ENCODE peak calls at places on chromosomes 11 and 22, in six cellular contexts. One of them, this sample, is unnamed.

GRCh38 chr11:78216571-78217287 is 28.0 kb downstream of the USP35 start:
- DNase-seq in neural progenitor cell: no peak
- DNase-seq in astrocyte: no peak
- DNase-seq in PC-3: peak; percentile 66
- DNase-seq in H9: no peak
- DNase-seq in K562: peak; percentile 34
- DNase-seq in this sample: no peak

GRCh38 chr22:48890693-48891554 is 936.7 kb downstream of the BRD1 start:
- DNase-seq in K562: no peak
- DNase-seq in astrocyte: no peak
- DNase-seq in H9: no peak
- DNase-seq in PC-3: no peak
- DNase-seq in neural progenitor cell: no peak
- DNase-seq in this sample: no peak

GRCh38 chr11:66363805-66364535 is 7.6 kb downstream of the SLC29A2 start:
- DNase-seq in astrocyte: no peak
- DNase-seq in PC-3: peak; percentile 71
- DNase-seq in K562: peak; percentile 86
- DNase-seq in H9: peak; percentile 94
- DNase-seq in neural progenitor cell: peak; percentile 67
- DNase-seq in this sample: no peak

GRCh38 chr11:41784513-41785335 is 325.3 kb upstream of the LRRC4C start:
- DNase-seq in PC-3: peak; percentile 94
- DNase-seq in neural progenitor cell: no peak
- DNase-seq in astrocyte: peak; percentile 10
- DNase-seq in K562: no peak
- DNase-seq in H9: no peak
- DNase-seq in this sample: no peak

GRCh38 chr22:26979294-26979693 is 321.9 kb downstream of the MIAT start:
- DNase-seq in PC-3: no peak
- DNase-seq in H9: no peak
- DNase-seq in K562: no peak
- DNase-seq in neural progenitor cell: peak; percentile 67
- DNase-seq in astrocyte: no peak
- DNase-seq in this sample: no peak

GRCh38 chr11:105226062-105226461 is 86.5 kb upstream of the CARD18 start:
- DNase-seq in PC-3: no peak
- DNase-seq in astrocyte: peak; percentile 57
- DNase-seq in K562: no peak
- DNase-seq in neural progenitor cell: no peak
- DNase-seq in H9: no peak
- DNase-seq in this sample: no peak

GRCh38 chr11:128042290-128042751 is 545.0 kb downstream of the ETS1 start:
- DNase-seq in neural progenitor cell: no peak
- DNase-seq in H9: no peak
- DNase-seq in K562: no peak
- DNase-seq in PC-3: peak; percentile 34
- DNase-seq in astrocyte: no peak
- DNase-seq in this sample: no peak

GRCh38 chr11:19730373-19730772 is 17.7 kb downstream of the NAV2 start:
- DNase-seq in PC-3: no peak
- DNase-seq in H9: no peak
- DNase-seq in K562: no peak
- DNase-seq in neural progenitor cell: no peak
- DNase-seq in astrocyte: no peak
- DNase-seq in this sample: no peak

GRCh38 chr11:125110506-125110905 is 920 bp downstream of the TMEM218 start:
- DNase-seq in K562: no peak
- DNase-seq in astrocyte: no peak
- DNase-seq in H9: no peak
- DNase-seq in PC-3: no peak
- DNase-seq in neural progenitor cell: peak; percentile 31
- DNase-seq in this sample: no peak

GRCh38 chr11:10326080-10326964 is 21.4 kb downstream of the ADM start:
- DNase-seq in neural progenitor cell: no peak
- DNase-seq in H9: no peak
- DNase-seq in astrocyte: no peak
- DNase-seq in K562: no peak
- DNase-seq in PC-3: peak; percentile 31
- DNase-seq in this sample: peak; percentile 80

GRCh38 chr11:3840870-3841425 is at the start of gene RHOG:
- DNase-seq in H9: peak; percentile 85
- DNase-seq in neural progenitor cell: no peak
- DNase-seq in astrocyte: peak; percentile 64
- DNase-seq in PC-3: peak; percentile 57
- DNase-seq in K562: peak; percentile 92
- DNase-seq in this sample: peak; percentile 97

GRCh38 chr11:15341587-15341986 is 226.9 kb downstream of the INSC start:
- DNase-seq in H9: no peak
- DNase-seq in neural progenitor cell: peak; percentile 48
- DNase-seq in astrocyte: no peak
- DNase-seq in K562: no peak
- DNase-seq in PC-3: no peak
- DNase-seq in this sample: no peak

GRCh38 chr11:86151188-86152005 is 82.5 kb upstream of the PICALM start:
- DNase-seq in K562: peak; percentile 76
- DNase-seq in neural progenitor cell: peak; percentile 39
- DNase-seq in H9: no peak
- DNase-seq in PC-3: peak; percentile 47
- DNase-seq in astrocyte: peak; percentile 65
- DNase-seq in this sample: peak; percentile 84

GRCh38 chr22:48422900-48423480 is 1404.7 kb downstream of the BRD1 start:
- DNase-seq in H9: no peak
- DNase-seq in PC-3: no peak
- DNase-seq in astrocyte: no peak
- DNase-seq in K562: no peak
- DNase-seq in neural progenitor cell: no peak
- DNase-seq in this sample: no peak

GRCh38 chr22:42615092-42615859 is 593 bp upstream of the POLDIP3 start:
- DNase-seq in K562: peak; percentile 61
- DNase-seq in PC-3: peak; percentile 96
- DNase-seq in H9: peak; percentile 97
- DNase-seq in astrocyte: peak; percentile 99
- DNase-seq in neural progenitor cell: peak; percentile 91
- DNase-seq in this sample: peak; percentile 94

GRCh38 chr22:42612336-42612735 is 2.3 kb downstream of the POLDIP3 start:
- DNase-seq in astrocyte: no peak
- DNase-seq in H9: no peak
- DNase-seq in K562: no peak
- DNase-seq in PC-3: no peak
- DNase-seq in neural progenitor cell: no peak
- DNase-seq in this sample: peak; percentile 57

GRCh38 chr22:42613869-42614268 is 814 bp downstream of the POLDIP3 start:
- DNase-seq in PC-3: peak; percentile 13
- DNase-seq in astrocyte: peak; percentile 15
- DNase-seq in neural progenitor cell: no peak
- DNase-seq in H9: no peak
- DNase-seq in K562: no peak
- DNase-seq in this sample: peak; percentile 72

GRCh38 chr22:42617155-42617983 is 2.7 kb upstream of the POLDIP3 start:
- DNase-seq in K562: no peak
- DNase-seq in PC-3: no peak
- DNase-seq in neural progenitor cell: no peak
- DNase-seq in H9: peak; percentile 57
- DNase-seq in astrocyte: no peak
- DNase-seq in this sample: no peak

DNA sequence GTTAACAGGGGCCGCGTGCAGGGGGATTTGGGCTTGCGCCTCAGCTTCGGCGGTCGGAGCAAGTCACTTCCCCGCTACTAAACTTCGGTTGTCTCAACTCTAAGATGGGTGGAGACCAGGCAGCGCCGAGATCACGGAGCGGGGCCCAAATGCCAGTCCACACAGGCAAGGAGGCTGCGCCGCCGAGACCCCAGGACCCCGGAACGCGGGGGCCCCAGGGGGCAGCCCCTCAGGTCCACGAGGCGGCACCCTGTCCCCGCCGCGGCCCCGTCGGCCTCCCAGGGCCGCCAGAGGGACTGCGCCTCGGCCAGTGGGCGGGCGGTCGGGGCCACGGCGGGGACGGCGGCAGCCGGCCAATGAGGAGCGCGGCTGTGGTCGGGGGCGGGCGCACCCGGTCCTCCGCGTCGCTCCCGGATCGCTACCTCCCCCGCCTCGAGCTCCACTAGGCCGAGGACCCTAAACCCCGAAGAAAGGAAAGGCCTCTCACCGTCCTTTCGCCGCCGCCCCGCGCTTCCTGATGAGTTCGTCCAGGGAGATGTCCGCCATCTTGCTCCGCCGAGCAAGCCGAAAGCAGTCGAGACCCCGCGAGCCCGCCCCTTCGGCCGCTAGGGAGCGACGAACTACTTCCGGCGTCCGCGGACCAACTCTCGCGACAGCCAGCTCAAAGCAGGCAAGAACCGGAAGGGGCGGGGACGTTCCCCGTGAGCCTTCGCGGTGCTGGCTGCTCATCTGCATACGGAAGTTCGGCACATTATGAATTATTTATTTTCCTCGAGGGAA is at the start of gene POLDIP3:
- DNase-seq in neural progenitor cell: peak; percentile 99
- DNase-seq in PC-3: peak; percentile 95
- DNase-seq in H9: peak; percentile 98
- DNase-seq in K562: peak; percentile 91
- DNase-seq in astrocyte: peak; percentile 91
- DNase-seq in this sample: peak; percentile 100
- TF ChIP-seq CTCF in neural progenitor cell: peak; percentile 37
- TF ChIP-seq CTCF in PC-3: no peak
- TF ChIP-seq CTCF in H9: no peak
- TF ChIP-seq CTCF in K562: peak; percentile 38
- TF ChIP-seq CTCF in astrocyte: no peak
- TF ChIP-seq CTCF in this sample: peak; percentile 26

GRCh38 chr11:119380160-119380815 is 1.2 kb downstream of the USP2 start:
- DNase-seq in neural progenitor cell: no peak
- DNase-seq in PC-3: no peak
- DNase-seq in astrocyte: no peak
- DNase-seq in K562: no peak
- DNase-seq in H9: no peak
- DNase-seq in this sample: peak; percentile 70
- H3K4me1 ChIP-seq in neural progenitor cell: peaks cover 57% of the 10 kb centered on the region
- H3K4me1 ChIP-seq in PC-3: peaks cover 27% of the 10 kb centered on the region
- H3K4me1 ChIP-seq in astrocyte: peaks cover 26% of the 10 kb centered on the region
- H3K4me1 ChIP-seq in K562: peaks cover 58% of the 10 kb centered on the region
- H3K4me1 ChIP-seq in H9: peaks cover 3% of the 10 kb centered on the region
- H3K4me1 ChIP-seq in this sample: peaks cover 18% of the 10 kb centered on the region

DNA sequence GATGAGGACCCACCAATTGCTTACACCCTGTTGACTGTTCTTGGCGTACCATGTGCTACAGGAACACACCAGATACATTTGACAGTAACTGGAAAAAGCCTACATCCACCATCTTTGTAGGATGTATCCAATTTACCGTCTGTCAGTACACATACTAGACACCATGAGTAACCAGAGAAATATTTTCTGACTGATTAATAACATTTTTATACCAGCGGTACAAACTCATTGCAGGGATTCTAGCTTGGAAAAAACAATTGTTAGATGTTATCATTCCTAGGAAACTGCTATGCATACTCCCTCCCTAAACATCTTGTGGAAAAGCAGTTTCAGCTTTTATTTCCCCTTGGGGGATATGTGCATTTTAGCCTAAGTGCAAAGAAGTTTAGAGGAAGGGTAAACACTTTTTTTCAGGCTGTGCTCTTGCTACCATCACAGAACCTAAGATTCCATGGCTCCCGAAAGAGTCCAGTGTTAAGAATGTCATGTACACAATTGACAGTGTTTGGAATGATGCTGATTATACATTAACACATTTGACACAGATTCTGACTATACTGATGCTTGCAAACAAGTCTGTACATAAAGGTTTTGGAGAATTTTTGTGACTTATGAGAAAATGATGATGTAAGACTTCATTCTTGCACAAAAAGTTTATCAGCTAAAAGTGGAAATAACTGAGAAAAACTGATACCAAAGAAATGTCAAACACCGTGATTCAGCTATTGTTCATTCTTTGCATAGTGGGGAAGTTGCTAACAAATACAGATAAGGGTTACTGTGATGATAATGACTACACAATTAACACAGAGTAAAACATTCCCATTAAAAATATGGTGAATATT is 23.7 kb downstream of the NCF4 start:
- DNase-seq in PC-3: no peak
- DNase-seq in neural progenitor cell: no peak
- DNase-seq in astrocyte: peak; percentile 21
- DNase-seq in K562: no peak
- DNase-seq in H9: no peak
- DNase-seq in this sample: no peak
- H3K9ac ChIP-seq in PC-3: no peak overlapping the region
- H3K9ac ChIP-seq in neural progenitor cell: no peak overlapping the region
- H3K9ac ChIP-seq in astrocyte: no peak overlapping the region
- H3K9ac ChIP-seq in K562: no peak overlapping the region
- H3K9ac ChIP-seq in H9: no peak overlapping the region
- H3K9ac ChIP-seq in this sample: no peak overlapping the region

GRCh38 chr11:104154296-104154695 is 9.7 kb downstream of the PDGFD start:
- DNase-seq in astrocyte: no peak
- DNase-seq in neural progenitor cell: peak; percentile 28
- DNase-seq in H9: no peak
- DNase-seq in K562: no peak
- DNase-seq in PC-3: no peak
- DNase-seq in this sample: no peak

GRCh38 chr11:104152941-104153340 is 11.0 kb downstream of the PDGFD start:
- DNase-seq in astrocyte: no peak
- DNase-seq in H9: no peak
- DNase-seq in neural progenitor cell: no peak
- DNase-seq in K562: no peak
- DNase-seq in PC-3: no peak
- DNase-seq in this sample: no peak

GRCh38 chr11:104148074-104148473 is 15.9 kb downstream of the PDGFD start:
- DNase-seq in H9: no peak
- DNase-seq in astrocyte: peak; percentile 40
- DNase-seq in K562: no peak
- DNase-seq in neural progenitor cell: no peak
- DNase-seq in PC-3: peak; percentile 45
- DNase-seq in this sample: no peak

GRCh38 chr11:104148696-104149095 is 15.3 kb downstream of the PDGFD start:
- DNase-seq in H9: no peak
- DNase-seq in neural progenitor cell: no peak
- DNase-seq in K562: no peak
- DNase-seq in PC-3: no peak
- DNase-seq in astrocyte: no peak
- DNase-seq in this sample: no peak

DNA sequence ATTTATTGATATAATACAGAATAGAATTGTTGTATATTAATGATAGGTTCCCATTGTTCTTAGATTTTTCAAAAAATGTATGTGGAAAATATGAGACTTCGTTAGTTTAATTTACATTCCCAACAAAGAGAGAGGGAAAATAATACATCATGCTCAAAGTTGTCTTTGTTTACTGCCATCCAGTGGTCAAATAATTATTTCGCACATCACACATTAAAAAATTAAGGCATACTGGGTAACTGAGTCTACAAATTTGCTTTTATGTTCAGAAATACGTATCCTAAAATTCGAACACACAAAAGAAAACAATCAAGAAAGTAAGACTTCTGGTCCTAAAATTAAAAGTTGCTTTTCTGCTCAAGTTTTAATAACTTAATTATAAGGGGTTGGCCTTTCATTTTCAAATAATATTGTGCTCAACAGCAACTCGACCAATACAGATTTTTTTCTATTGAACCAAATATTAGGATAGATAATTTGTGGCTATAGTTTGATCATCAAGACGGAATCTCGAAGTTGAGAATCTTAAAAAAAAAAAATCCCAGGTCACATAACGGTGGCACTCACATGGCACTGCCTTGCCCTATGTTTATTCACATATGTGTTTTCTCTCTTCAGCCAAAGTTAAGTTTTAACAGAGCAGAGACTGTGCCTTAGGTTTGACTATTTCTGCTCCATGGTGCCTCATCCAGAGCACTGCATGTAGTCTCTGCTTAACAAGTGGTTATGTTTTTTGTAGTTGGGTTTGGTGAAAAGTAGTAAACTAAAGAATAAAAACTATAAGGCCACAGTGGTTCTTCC is 12.3 kb downstream of the PDGFD start:
- DNase-seq in K562: no peak
- DNase-seq in astrocyte: no peak
- DNase-seq in neural progenitor cell: no peak
- DNase-seq in PC-3: peak; percentile 48
- DNase-seq in H9: no peak
- DNase-seq in this sample: no peak
- TF ChIP-seq CTCF in K562: no peak
- TF ChIP-seq CTCF in astrocyte: peak; percentile 45
- TF ChIP-seq CTCF in neural progenitor cell: peak; percentile 54
- TF ChIP-seq CTCF in PC-3: peak; percentile 73
- TF ChIP-seq CTCF in H9: peak; percentile 65
- TF ChIP-seq CTCF in this sample: peak; percentile 31